ENCODE peak calls at places on chromosomes 12 and 14, in nine cellular contexts. S, X, A, Y, R, U, Q, P and F are unnamed samples.

GRCh38 chr12:90520002-90520734 is 434.8 kb downstream of the CCER1 start:
- DNase-seq in S (no peak), X (no peak), A (no peak), Y (no peak), R (no peak), U (no peak), Q (no peak), P (no peak), F (no peak)

GRCh38 chr14:58060077-58060476 is 91.9 kb downstream of the ARMH4 start:
- DNase-seq in S (no peak), X (no peak), A (peak), Y (no peak), R (no peak), U (no peak), Q (no peak), P (no peak), F (no peak)

GRCh38 chr14:98136420-98136819 is 1135.6 kb downstream of the BCL11B start:
- DNase-seq in S (no peak), X (no peak), A (no peak), Y (no peak), R (no peak), U (no peak), Q (no peak), P (no peak), F (no peak)

GRCh38 chr12:122067966-122068365 is 10.6 kb upstream of the MLXIP start:
- DNase-seq in S (no peak), X (no peak), A (peak), Y (no peak), R (no peak), U (peak), Q (no peak), P (no peak), F (no peak)

GRCh38 chr12:98578821-98579220 is 14.7 kb upstream of the SLC25A3 start:
- DNase-seq in S (no peak), X (no peak), A (peak), Y (peak), R (no peak), U (no peak), Q (peak), P (peak), F (no peak)

GRCh38 chr14:76050797-76051392 is 65.3 kb downstream of the IFT43 start:
- DNase-seq in S (peak), X (peak), A (peak), Y (peak), R (peak), U (no peak), Q (peak), P (peak), F (peak)

GRCh38 chr12:110809149-110809548 is 37.6 kb upstream of the CCDC63 start:
- DNase-seq in S (no peak), X (no peak), A (no peak), Y (no peak), R (no peak), U (no peak), Q (no peak), P (no peak), F (no peak)

GRCh38 chr12:9378430-9378835 is 170.2 kb upstream of the PZP start:
- DNase-seq in S (no peak), X (no peak), A (no peak), Y (peak), R (no peak), U (no peak), Q (peak), P (no peak), F (peak)

GRCh38 chr12:43835656-43836454 is at the start of gene TMEM117:
- DNase-seq in S (peak), X (peak), A (peak), Y (peak), R (peak), U (peak), Q (peak), P (no peak), F (peak)

DNA sequence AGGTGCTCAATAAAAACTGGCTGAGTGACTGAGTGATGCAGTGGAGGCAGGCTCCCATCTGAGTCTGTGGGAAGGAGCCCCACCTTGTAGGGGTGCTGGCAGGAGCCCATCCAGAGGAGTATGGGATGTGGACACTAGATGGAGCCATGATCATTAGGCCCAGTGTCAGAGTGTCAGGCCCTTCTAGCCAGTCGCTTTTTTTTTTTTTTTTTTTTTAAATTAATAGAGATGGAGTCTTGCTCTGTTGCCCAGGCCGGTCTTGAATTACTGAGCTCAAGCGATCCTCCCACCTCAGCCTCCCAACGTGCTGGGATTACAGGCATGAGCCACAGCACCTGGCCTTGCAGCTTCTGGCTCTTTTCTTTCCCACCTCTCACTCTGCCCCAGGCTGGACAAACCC is 11.5 kb downstream of the RITA1 start:
- DNase-seq in S (peak), X (peak), A (peak), Y (peak), R (peak), U (peak), Q (peak), P (peak), F (peak)
- TF ChIP-seq CTCF in S (peak), X (peak), A (peak), Y (peak), R (peak), U (peak), Q (peak), P (peak), F (peak)

GRCh38 chr12:18101043-18101442 is 11.1 kb upstream of the RERGL start:
- DNase-seq in S (no peak), X (no peak), A (no peak), Y (no peak), R (no peak), U (no peak), Q (no peak), P (no peak), F (no peak)
- H3K4me3 ChIP-seq in S (no peak), X (no peak), A (no peak), Y (no peak), R (no peak), U (no peak), Q (no peak), P (no peak), F (no peak)

GRCh38 chr12:78641837-78642423 is 222.6 kb upstream of the SYT1 start:
- DNase-seq in S (no peak), X (peak), A (peak), Y (no peak), R (no peak), U (no peak), Q (peak), P (peak), F (no peak)
- TF ChIP-seq CTCF in S (no peak), X (peak), A (peak), Y (no peak), R (no peak), U (no peak), Q (no peak), P (no peak), F (peak)

GRCh38 chr14:52241102-52241793 is 26.2 kb upstream of the PTGDR start:
- DNase-seq in S (no peak), X (peak), A (peak), Y (no peak), R (no peak), U (no peak), Q (no peak), P (no peak), F (no peak)
- H3K4me3 ChIP-seq in S (no peak), X (peak), A (no peak), Y (no peak), R (no peak), U (no peak), Q (no peak), P (no peak), F (no peak)

DNA sequence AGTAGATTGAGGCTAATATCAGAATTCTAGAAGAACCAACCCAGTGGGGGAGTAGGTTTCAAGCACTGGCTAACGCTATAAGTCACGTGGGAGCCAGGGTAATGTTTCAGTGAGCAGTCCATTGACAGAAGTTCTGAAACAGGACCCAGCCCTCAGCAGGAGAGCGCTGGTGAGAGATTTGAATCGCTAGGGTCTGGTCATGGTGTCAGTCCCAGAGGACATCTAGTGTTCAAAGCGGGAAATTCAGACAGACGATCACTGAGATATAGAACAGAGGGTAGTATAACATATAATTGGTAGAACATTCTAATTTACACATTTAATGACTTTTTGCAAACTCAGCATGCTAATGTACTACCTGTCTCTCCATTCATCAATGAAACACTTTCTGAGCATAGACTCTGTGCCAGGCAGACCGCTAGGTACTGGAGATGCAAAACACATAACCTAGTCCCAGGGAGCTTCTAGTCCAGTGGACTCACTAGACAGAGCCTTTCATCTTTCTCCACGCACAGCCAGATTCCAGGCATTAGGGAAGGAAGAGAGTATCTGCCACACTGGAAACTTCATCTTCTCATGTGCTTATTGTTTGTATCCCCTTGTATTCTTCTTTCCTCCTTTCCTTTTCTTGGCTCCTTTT is 35.4 kb upstream of the RNASE3 start:
- DNase-seq in S (peak), X (peak), A (peak), Y (peak), R (peak), U (no peak), Q (peak), P (peak), F (peak)
- TF ChIP-seq CTCF in S (peak), X (peak), A (peak), Y (peak), R (no peak), U (peak), Q (peak), P (peak), F (peak)

GRCh38 chr14:105902131-105902898 is 375.9 kb downstream of the TMEM121 start:
- DNase-seq in S (no peak), X (no peak), A (no peak), Y (peak), R (no peak), U (no peak), Q (no peak), P (no peak), F (no peak)

GRCh38 chr14:105899657-105900397 is 373.4 kb downstream of the TMEM121 start:
- DNase-seq in S (no peak), X (no peak), A (no peak), Y (peak), R (no peak), U (no peak), Q (no peak), P (no peak), F (no peak)

GRCh38 chr14:105899071-105899641 is 372.8 kb downstream of the TMEM121 start:
- DNase-seq in S (no peak), X (no peak), A (no peak), Y (peak), R (no peak), U (no peak), Q (no peak), P (no peak), F (no peak)

GRCh38 chr14:105900398-105901160 is 374.2 kb downstream of the TMEM121 start:
- DNase-seq in S (no peak), X (no peak), A (no peak), Y (peak), R (no peak), U (no peak), Q (no peak), P (no peak), F (no peak)

GRCh38 chr14:105901226-105901625 is 374.8 kb downstream of the TMEM121 start:
- DNase-seq in S (no peak), X (no peak), A (no peak), Y (peak), R (no peak), U (no peak), Q (no peak), P (no peak), F (no peak)
- H3K4me3 ChIP-seq in S (no peak), X (no peak), A (no peak), Y (no peak), R (no peak), U (no peak), Q (no peak), P (no peak), F (no peak)

GRCh38 chr12:51217133-51217967 is 512 bp downstream of the POU6F1 start:
- DNase-seq in S (peak), X (peak), A (peak), Y (peak), R (peak), U (peak), Q (peak), P (no peak), F (peak)
- TF ChIP-seq CTCF in S (no peak), X (no peak), A (peak), Y (peak), R (no peak), U (peak), Q (peak), P (no peak), F (peak)

GRCh38 chr14:54349713-54350112 is 47.1 kb upstream of the CDKN3 start:
- DNase-seq in S (no peak), X (no peak), A (no peak), Y (no peak), R (no peak), U (no peak), Q (no peak), P (no peak), F (no peak)

GRCh38 chr14:54347044-54347443 is 49.8 kb upstream of the CDKN3 start:
- DNase-seq in S (peak), X (no peak), A (no peak), Y (no peak), R (no peak), U (no peak), Q (no peak), P (no peak), F (no peak)

GRCh38 chr14:54348001-54348611 is 48.7 kb upstream of the CDKN3 start:
- DNase-seq in S (no peak), X (peak), A (no peak), Y (peak), R (no peak), U (no peak), Q (peak), P (peak), F (peak)

GRCh38 chr14:54350196-54350595 is 46.6 kb upstream of the CDKN3 start:
- DNase-seq in S (no peak), X (no peak), A (peak), Y (no peak), R (no peak), U (no peak), Q (no peak), P (no peak), F (no peak)

GRCh38 chr14:54348923-54349615 is 47.7 kb upstream of the CDKN3 start:
- DNase-seq in S (no peak), X (peak), A (peak), Y (no peak), R (no peak), U (no peak), Q (no peak), P (no peak), F (peak)
- H3K4me3 ChIP-seq in S (no peak), X (peak), A (no peak), Y (no peak), R (no peak), U (peak), Q (no peak), P (no peak), F (peak)